ENCODE peak calls at places on chromosome 15, in four cellular contexts. Y, A, S and U are unnamed samples.

GRCh38 chr15:66387176-66388056 is 704 bp downstream of the MAP2K1 start:
- DNase-seq in Y (peak; percentile 50), A (no peak), S (no peak), U (peak; percentile 47)

GRCh38 chr15:94743668-94744067 is 512.3 kb downstream of the MCTP2 start:
- DNase-seq in Y (no peak), A (no peak), S (no peak), U (no peak)

GRCh38 chr15:59174161-59174845 is 32.3 kb upstream of the LDHAL6B start:
- DNase-seq in Y (no peak), S (no peak), A (no peak), U (no peak)

GRCh38 chr15:91338763-91339162 is 238.7 kb downstream of the SV2B start:
- DNase-seq in Y (no peak), A (no peak), S (no peak), U (no peak)

GRCh38 chr15:74259324-74259712 is 23.2 kb downstream of the CCDC33 start:
- DNase-seq in Y (no peak), S (no peak), A (no peak), U (no peak)

GRCh38 chr15:57224664-57225063 is 151.6 kb upstream of the CGNL1 start:
- DNase-seq in Y (no peak), S (no peak), A (no peak), U (no peak)

GRCh38 chr15:67080118-67080899 is 14.9 kb downstream of the SMAD3 start:
- DNase-seq in Y (no peak), S (no peak), A (no peak), U (no peak)

GRCh38 chr15:60760646-60761504 is 281.9 kb upstream of the ICE2 start:
- DNase-seq in Y (no peak), A (no peak), S (no peak), U (no peak)

GRCh38 chr15:40591310-40591845 is 2.7 kb upstream of the KNL1 start:
- DNase-seq in S (no peak), Y (peak; percentile 25), A (no peak), U (no peak)

GRCh38 chr15:85840079-85840801 is 45.5 kb upstream of the KLHL25 start:
- DNase-seq in Y (peak; percentile 77), A (peak; percentile 23), S (peak; percentile 80), U (peak; percentile 47)

GRCh38 chr15:89958107-89958805 is 42.9 kb upstream of the ZNF710 start:
- DNase-seq in Y (no peak), A (no peak), S (no peak), U (no peak)

GRCh38 chr15:59543721-59544547 is 67.6 kb upstream of the GCNT3 start:
- DNase-seq in S (peak; percentile 50), Y (no peak), A (peak; percentile 78), U (peak; percentile 75)

GRCh38 chr15:99427668-99428361 is 138.0 kb upstream of the MEF2A start:
- DNase-seq in Y (no peak), S (no peak), A (no peak), U (no peak)

GRCh38 chr15:37528432-37528831 is 406.0 kb upstream of the TMCO5A start:
- DNase-seq in A (no peak), S (no peak), Y (no peak), U (no peak)

GRCh38 chr15:31371520-31372240 is 45.0 kb downstream of the KLF13 start:
- DNase-seq in Y (no peak), S (no peak), A (no peak), U (no peak)

GRCh38 chr15:95620934-95621579 is 709.4 kb upstream of the NR2F2 start:
- DNase-seq in S (no peak), Y (no peak), A (peak; percentile 35), U (peak; percentile 80)

GRCh38 chr15:38038659-38039442 is 104.4 kb downstream of the TMCO5A start:
- DNase-seq in Y (no peak), S (no peak), A (no peak), U (no peak)

GRCh38 chr15:67824157-67824899 is 981 bp upstream of the SKOR1 start:
- DNase-seq in S (no peak), A (no peak), Y (no peak), U (no peak)

GRCh38 chr15:77023576-77024272 is 28.8 kb downstream of the PSTPIP1 start:
- DNase-seq in S (peak; percentile 23), A (no peak), Y (no peak), U (no peak)

GRCh38 chr15:77025941-77026411 is 31.1 kb downstream of the PSTPIP1 start:
- DNase-seq in Y (no peak), S (no peak), A (no peak), U (no peak)

GRCh38 chr15:77024273-77025065 is 29.5 kb downstream of the PSTPIP1 start:
- DNase-seq in A (no peak), Y (peak; percentile 85), S (peak; percentile 88), U (no peak)

GRCh38 chr15:77025471-77025901 is 30.6 kb downstream of the PSTPIP1 start:
- DNase-seq in Y (no peak), A (no peak), S (no peak), U (no peak)

GRCh38 chr15:77025066-77025435 is 30.1 kb downstream of the PSTPIP1 start:
- DNase-seq in Y (no peak), S (peak; percentile 11), A (no peak), U (no peak)
- TF ChIP-seq SPI1 in Y (no peak), S (no peak), A (no peak), U (no peak)

GRCh38 chr15:22979069-22979698 is 984 bp downstream of the CYFIP1 start:
- DNase-seq in A (no peak), S (peak; percentile 60), Y (peak; percentile 47), U (no peak)
- TF ChIP-seq SPI1 in A (no peak), S (no peak), Y (no peak), U (no peak)

DNA sequence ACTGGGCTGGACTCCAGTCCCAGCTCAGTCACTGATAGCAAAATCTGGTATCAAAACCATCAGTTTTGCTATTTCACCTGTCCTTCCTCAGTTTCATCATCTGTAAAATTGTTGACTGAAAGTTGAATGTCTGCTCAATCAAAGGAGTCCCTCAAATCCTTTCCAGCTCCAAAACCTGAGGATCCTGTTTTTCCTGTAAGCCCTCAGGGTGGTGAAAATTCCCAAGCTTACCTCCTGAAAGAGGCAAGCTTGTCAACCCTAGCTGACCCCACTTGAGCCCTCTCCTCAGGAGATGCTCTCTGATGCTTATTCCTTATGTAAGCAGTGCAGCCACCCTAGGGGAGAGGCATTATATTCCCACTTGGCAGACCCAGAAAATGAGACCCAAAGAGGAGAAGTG is 82.6 kb downstream of the HMG20A start:
- DNase-seq in A (no peak), Y (no peak), S (no peak), U (no peak)
- TF ChIP-seq SPI1 in A (no peak), Y (no peak), S (no peak), U (no peak)

GRCh38 chr15:82134426-82134825 is 88.6 kb upstream of the MEX3B start:
- DNase-seq in Y (no peak), S (no peak), A (no peak), U (no peak)
- TF ChIP-seq SPI1 in Y (no peak), S (no peak), A (no peak), U (no peak)